ENCODE peak calls at places on chromosomes 16 and 17, in six cellular contexts. Z is kidney glomerular epithelial cell; J is stimulated activated CD4-positive, alpha-beta T cell treated with anti-CD3 and anti-CD28 coated beads, Interleukin-1b, Interleukin-23, amount 100 ng/mL, for 48 hours; U is colonic mucosa; G is HS-5; C is naive B cell. Y is an unnamed sample.

GRCh38 chr17:28256881-28257280 is 62.1 kb upstream of the TMEM97 start:
- DNase-seq in Z (no peak), C (no peak), J (no peak), G (no peak), U (no peak), Y (no peak)

GRCh38 chr16:26316683-26317464 is 625.1 kb downstream of the HS3ST4 start:
- DNase-seq in Z (no peak), G (no peak), J (no peak), C (no peak), U (no peak), Y (no peak)

GRCh38 chr16:89738538-89739317 is 17.4 kb downstream of the ZNF276 start:
- DNase-seq in J (no peak), C (no peak), U (no peak), Z (no peak), G (no peak), Y (no peak)

GRCh38 chr16:70793851-70794502 is 7.0 kb downstream of the VAC14 start:
- DNase-seq in J (no peak), C (no peak), G (no peak), U (no peak), Z (no peak), Y (no peak)

GRCh38 chr17:73478768-73479424 is 165.3 kb downstream of the SDK2 start:
- DNase-seq in C (no peak), U (no peak), G (no peak), Z (no peak), J (no peak), Y (no peak)

GRCh38 chr16:89120281-89120680 is 26.6 kb downstream of the ACSF3 start:
- DNase-seq in U (no peak), G (no peak), J (no peak), Z (no peak), C (no peak), Y (no peak)

GRCh38 chr17:57550671-57551315 is 194.3 kb downstream of the CCDC182 start:
- DNase-seq in Z (no peak), C (no peak), G (no peak), U (no peak), J (no peak), Y (no peak)

GRCh38 chr17:18040287-18040858 is 1.2 kb downstream of the GID4 start:
- DNase-seq in G (no peak), J (no peak), Z (no peak), C (no peak), U (no peak), Y (no peak)

GRCh38 chr17:5785867-5786509 is 201.7 kb upstream of the NLRP1 start:
- DNase-seq in U (no peak), Z (peak; percentile 64), C (no peak), G (peak; percentile 28), J (no peak), Y (no peak)

GRCh38 chr16:72664122-72664479 is 383.8 kb downstream of the ZFHX3 start:
- DNase-seq in J (no peak), G (no peak), Z (no peak), C (no peak), U (no peak), Y (no peak)

GRCh38 chr16:85768225-85768624 is 17.3 kb upstream of the C16orf74 start:
- DNase-seq in C (no peak), Z (no peak), G (no peak), J (no peak), U (no peak), Y (no peak)

GRCh38 chr16:62752837-62753236 is 716.6 kb upstream of the CDH8 start:
- DNase-seq in U (no peak), Z (no peak), G (no peak), C (no peak), J (no peak), Y (no peak)

GRCh38 chr16:30000768-30001631 is 5.0 kb downstream of the INO80E start:
- DNase-seq in U (no peak), G (no peak), Z (no peak), C (no peak), J (no peak), Y (no peak)

GRCh38 chr16:49623501-49624266 is 232.2 kb downstream of the ZNF423 start:
- DNase-seq in C (no peak), J (no peak), G (no peak), Z (no peak), U (no peak), Y (no peak)

GRCh38 chr16:84312783-84313382 is 18.2 kb downstream of the WFDC1 start:
- DNase-seq in C (no peak), G (no peak), Z (no peak), U (peak; percentile 83), J (no peak), Y (no peak)

GRCh38 chr17:28551421-28552186 is 820 bp downstream of the UNC119 start:
- DNase-seq in G (no peak), Z (peak; percentile 14), U (no peak), J (no peak), C (peak; percentile 5), Y (no peak)

GRCh38 chr16:1913327-1914083 is 4.7 kb downstream of the HS3ST6 start:
- DNase-seq in J (no peak), C (no peak), G (no peak), U (peak; percentile 94), Z (no peak), Y (no peak)

GRCh38 chr17:38585805-38586529 is 19.8 kb downstream of the SRCIN1 start:
- DNase-seq in J (no peak), U (no peak), G (no peak), Z (no peak), C (no peak), Y (no peak)

Y was measured in activated CD4-positive, alpha-beta T cell treated with anti-CD3 and anti-CD28 coated beads for 48 hours.